ENCODE peak calls at places on chromosomes 2 and 18, in four cellular contexts. One of them, this sample, is unnamed.

GRCh38 chr18:65016631-65017371 is 734.0 kb upstream of the CDH7 start:
- DNase-seq in HepG2: no peak
- DNase-seq in K562: no peak
- DNase-seq in H1: no peak
- DNase-seq in this sample: no peak

GRCh38 chr2:9703701-9704221 is 73.0 kb upstream of the YWHAQ start:
- DNase-seq in HepG2: peak; percentile 83
- DNase-seq in K562: peak; percentile 81
- DNase-seq in H1: no peak
- DNase-seq in this sample: peak; percentile 56

GRCh38 chr2:52335727-52336126 is 1303.8 kb upstream of the NRXN1 start:
- DNase-seq in HepG2: no peak
- DNase-seq in K562: no peak
- DNase-seq in H1: no peak
- DNase-seq in this sample: no peak

GRCh38 chr18:77209587-77209986 is 40.1 kb upstream of the GALR1 start:
- DNase-seq in HepG2: no peak
- DNase-seq in K562: no peak
- DNase-seq in H1: no peak
- DNase-seq in this sample: no peak

GRCh38 chr2:202249864-202250263 is 11.5 kb upstream of the SUMO1 start:
- DNase-seq in HepG2: no peak
- DNase-seq in K562: no peak
- DNase-seq in H1: peak; percentile 79
- DNase-seq in this sample: no peak

GRCh38 chr18:80171190-80171872 is 62.3 kb downstream of the ADNP2 start:
- DNase-seq in HepG2: no peak
- DNase-seq in K562: peak; percentile 73
- DNase-seq in H1: no peak
- DNase-seq in this sample: peak; percentile 12

GRCh38 chr2:25078171-25079049 is 36.5 kb downstream of the EFR3B start:
- DNase-seq in HepG2: peak; percentile 23
- DNase-seq in K562: no peak
- DNase-seq in H1: no peak
- DNase-seq in this sample: peak; percentile 88

GRCh38 chr2:148130571-148130970 is 109.7 kb downstream of the MBD5 start:
- DNase-seq in HepG2: peak; percentile 34
- DNase-seq in K562: no peak
- DNase-seq in H1: no peak
- DNase-seq in this sample: no peak

GRCh38 chr2:88764850-88765153 is 73.3 kb downstream of the RPIA start:
- DNase-seq in HepG2: no peak
- DNase-seq in K562: no peak
- DNase-seq in H1: no peak
- DNase-seq in this sample: no peak

GRCh38 chr18:13525381-13526029 is 200.9 kb downstream of the FAM210A start:
- DNase-seq in HepG2: no peak
- DNase-seq in K562: no peak
- DNase-seq in H1: no peak
- DNase-seq in this sample: no peak
- TF ChIP-seq JUN in HepG2: no peak
- TF ChIP-seq JUN in K562: no peak
- TF ChIP-seq JUN in H1: no peak
- TF ChIP-seq JUN in this sample: no peak

GRCh38 chr2:229419158-229419557 is 148.1 kb upstream of the PID1 start:
- DNase-seq in HepG2: no peak
- DNase-seq in K562: no peak
- DNase-seq in H1: no peak
- DNase-seq in this sample: no peak
- H3K4me2 ChIP-seq in HepG2: no peak overlapping the region
- H3K4me2 ChIP-seq in K562: no peak overlapping the region
- H3K4me2 ChIP-seq in H1: no peak overlapping the region
- H3K4me2 ChIP-seq in this sample: no peak overlapping the region

DNA sequence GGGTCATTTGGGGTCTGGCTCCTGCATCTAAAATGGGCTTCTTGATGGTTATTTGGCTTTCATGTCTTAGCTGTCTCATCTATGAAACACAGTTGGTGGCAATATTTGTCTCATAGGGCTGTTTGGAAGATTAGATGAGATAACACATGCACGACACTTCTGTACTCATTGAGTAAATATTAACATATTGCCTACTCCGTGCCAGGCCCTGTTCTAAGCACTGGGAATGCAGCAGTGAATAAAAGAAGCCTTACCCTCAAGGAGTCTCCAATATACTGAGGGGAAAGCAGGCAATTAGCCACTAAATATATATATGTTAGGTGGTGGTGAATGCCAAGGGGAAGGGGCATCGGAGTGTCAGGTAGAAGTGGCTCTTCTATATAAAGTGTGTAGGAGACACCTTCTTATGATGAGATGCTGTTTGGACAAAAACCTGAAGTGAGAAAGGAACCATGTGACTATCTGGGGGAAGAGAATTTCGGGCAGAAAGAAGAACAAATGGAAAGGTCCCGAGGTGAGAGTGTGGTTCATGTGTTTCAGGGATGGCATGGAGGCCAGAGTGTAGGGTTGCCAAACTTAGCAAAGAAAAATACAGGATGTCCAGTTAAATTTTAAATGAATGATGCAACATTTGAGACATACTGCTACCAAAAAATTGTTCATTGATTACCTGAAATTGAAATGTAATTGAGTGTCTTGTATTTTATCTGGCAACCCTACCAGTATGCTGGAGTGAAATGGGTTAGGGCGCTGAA is 11.8 kb downstream of the SLC3A1 start:
- DNase-seq in HepG2: no peak
- DNase-seq in K562: no peak
- DNase-seq in H1: no peak
- DNase-seq in this sample: no peak
- TF ChIP-seq POLR2AphosphoS5 in HepG2: no peak
- TF ChIP-seq POLR2AphosphoS5 in K562: no peak
- TF ChIP-seq POLR2AphosphoS5 in H1: no peak
- TF ChIP-seq POLR2AphosphoS5 in this sample: no peak

DNA sequence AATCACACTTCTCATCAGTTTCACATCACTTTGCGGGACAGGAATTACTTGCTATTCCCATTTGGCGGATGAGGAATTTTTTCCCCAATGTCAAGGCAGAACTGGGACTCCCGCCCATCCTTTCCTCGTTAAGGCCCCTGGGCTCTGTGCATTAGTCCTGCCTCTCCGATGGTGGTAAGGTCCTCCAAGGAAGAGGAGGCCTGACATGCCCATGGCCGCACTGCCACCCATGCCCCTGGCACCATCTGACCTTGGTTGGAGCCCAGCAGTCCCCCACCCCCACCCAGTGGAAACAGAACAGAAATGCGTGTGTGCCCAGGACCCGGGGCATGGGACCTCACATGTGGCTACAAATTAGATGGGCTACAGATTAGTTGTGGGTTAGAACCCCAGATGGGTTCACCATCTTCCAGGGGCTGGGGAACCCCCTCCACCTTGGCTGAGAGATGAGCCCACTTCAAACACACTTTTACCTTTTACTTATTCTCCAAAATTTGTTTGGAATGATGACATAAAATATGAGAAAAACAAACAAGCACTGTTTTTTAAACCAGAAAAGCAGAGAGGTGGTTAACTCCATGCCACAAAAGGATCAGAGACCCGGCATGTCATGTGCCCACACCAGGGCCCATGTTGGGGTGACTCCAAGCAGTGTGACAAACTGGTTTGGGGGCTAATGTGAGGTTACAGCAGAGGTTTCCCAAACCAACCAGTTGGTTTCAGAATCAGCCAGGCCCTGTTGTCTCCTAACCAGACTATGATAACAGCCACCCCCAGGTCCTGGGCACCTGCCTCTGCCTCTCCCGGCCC is 11.0 kb upstream of the DUSP2 start:
- DNase-seq in HepG2: no peak
- DNase-seq in K562: no peak
- DNase-seq in H1: no peak
- DNase-seq in this sample: no peak
- TF ChIP-seq JUN in HepG2: no peak
- TF ChIP-seq JUN in K562: no peak
- TF ChIP-seq JUN in H1: no peak
- TF ChIP-seq JUN in this sample: no peak

DNA sequence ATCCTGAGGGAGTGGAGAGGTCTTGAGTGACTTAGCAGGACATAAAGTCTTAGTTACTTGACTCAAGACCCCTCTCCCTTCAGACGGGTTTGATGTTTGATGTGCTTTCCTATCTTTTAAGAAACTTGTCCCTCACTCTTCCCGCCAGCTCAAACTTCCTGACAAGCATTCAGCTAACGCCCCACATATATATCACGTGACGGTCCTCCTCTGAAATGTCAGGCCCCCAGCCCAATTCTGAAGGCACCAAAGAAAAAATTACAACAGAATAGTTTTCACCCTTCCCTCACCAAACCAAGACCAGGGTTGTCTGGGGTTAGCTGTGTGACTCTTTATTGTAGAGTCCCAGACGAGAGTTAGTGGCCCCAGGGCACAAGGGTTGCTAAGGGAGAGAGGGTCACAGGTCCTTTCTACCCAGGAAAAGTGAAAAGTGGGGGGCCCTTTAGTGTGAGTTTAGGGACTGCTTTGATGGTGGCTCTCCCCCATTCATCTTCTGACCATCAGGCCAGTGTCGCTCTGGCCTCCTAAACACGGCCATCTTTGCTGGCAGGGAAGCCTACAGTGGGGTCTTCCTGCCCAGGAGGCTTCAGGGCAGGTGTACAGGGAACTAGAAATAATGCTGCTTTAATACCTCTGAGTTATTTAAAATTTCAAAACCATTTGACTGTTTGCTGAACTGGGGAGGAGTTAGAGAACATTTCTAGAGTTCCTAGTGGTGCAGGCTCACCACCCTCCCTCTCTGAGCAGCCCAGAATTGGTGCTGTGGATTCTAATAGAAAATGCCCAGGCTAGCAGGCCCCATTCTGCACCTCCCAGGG is 2.7 kb downstream of the PKDCC start:
- DNase-seq in HepG2: no peak
- DNase-seq in K562: no peak
- DNase-seq in H1: no peak
- DNase-seq in this sample: no peak
- H3K4me2 ChIP-seq in HepG2: peak overlapping the region; percentile 99
- H3K4me2 ChIP-seq in K562: no peak overlapping the region
- H3K4me2 ChIP-seq in H1: peak overlapping the region; percentile 95
- H3K4me2 ChIP-seq in this sample: no peak overlapping the region

DNA sequence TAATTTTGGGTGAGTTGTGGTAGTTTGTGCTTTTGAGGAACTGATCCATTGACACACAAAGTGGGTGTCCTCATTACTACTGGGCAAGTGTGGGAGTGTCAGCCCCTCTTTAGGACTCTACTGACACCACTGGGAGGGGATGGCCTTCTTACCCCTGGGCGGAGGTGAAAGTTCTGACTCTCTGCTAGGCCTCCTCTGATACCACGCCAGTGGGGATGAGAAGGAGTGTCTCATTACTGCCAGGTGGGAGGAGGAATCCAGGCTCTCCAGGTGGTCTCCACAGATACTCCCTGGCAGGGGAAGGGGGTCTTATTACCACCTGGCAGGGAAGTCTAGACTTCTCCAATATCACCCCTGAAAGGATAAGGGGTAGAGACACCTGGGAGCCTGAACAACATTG is 9.1 kb downstream of the LCLAT1 start:
- DNase-seq in HepG2: no peak
- DNase-seq in K562: no peak
- DNase-seq in H1: no peak
- DNase-seq in this sample: no peak
- TF ChIP-seq POLR2AphosphoS5 in HepG2: no peak
- TF ChIP-seq POLR2AphosphoS5 in K562: no peak
- TF ChIP-seq POLR2AphosphoS5 in H1: no peak
- TF ChIP-seq POLR2AphosphoS5 in this sample: no peak

GRCh38 chr2:70603066-70603465 is 49.4 kb upstream of the TGFA start:
- DNase-seq in HepG2: no peak
- DNase-seq in K562: no peak
- DNase-seq in H1: no peak
- DNase-seq in this sample: no peak
- TF ChIP-seq JUN in HepG2: no peak
- TF ChIP-seq JUN in K562: no peak
- TF ChIP-seq JUN in H1: no peak
- TF ChIP-seq JUN in this sample: no peak

This sample was measured in endothelial cell of umbilical vein.